ENCODE peak calls at places on chromosomes 16 and 17, in eight cellular contexts. Z is PC-3, H is endothelial cell of umbilical vein, X is A549, P is fibroblast of lung, N is mammary epithelial cell, A is MM.1S, L is mesenchymal stem cell. E is an unnamed sample.
A peak's percentile ranks its signal among the peaks of the same experiment; 100 is the strongest.

GRCh38 chr17:51036084-51036483 is 84.6 kb downstream of the SPAG9 start:
- DNase-seq in H (no peak), N (no peak), Z (no peak), X (no peak), L (no peak), A (no peak), P (no peak), E (no peak)

GRCh38 chr17:35973333-35974260 is 7.7 kb downstream of the CCL16 start:
- DNase-seq in X (no peak), N (peak; percentile 73), H (peak; percentile 87), Z (peak; percentile 46), P (peak; percentile 21), L (peak; percentile 28), A (no peak), E (no peak)

GRCh38 chr16:79898703-79899102 is 298.2 kb upstream of the MAF start:
- DNase-seq in X (no peak), Z (no peak), H (no peak), N (no peak), L (no peak), A (no peak), P (no peak), E (no peak)

GRCh38 chr17:50831430-50832064 is 3.8 kb upstream of the WFIKKN2 start:
- DNase-seq in H (no peak), X (no peak), N (no peak), L (no peak), Z (no peak), P (no peak), A (no peak), E (no peak)

GRCh38 chr16:69476920-69477418 is 52.5 kb downstream of the CYB5B start:
- DNase-seq in L (peak; percentile 98), X (peak; percentile 64), P (peak; percentile 93), Z (peak; percentile 86), H (peak; percentile 84), A (no peak), N (peak; percentile 76), E (no peak)

GRCh38 chr16:56355221-56355620 is 70.1 kb downstream of the AMFR start:
- DNase-seq in L (no peak), H (no peak), Z (no peak), A (no peak), N (no peak), X (no peak), P (no peak), E (no peak)

GRCh38 chr16:86928517-86929148 is 350.3 kb downstream of the FOXL1 start:
- DNase-seq in A (no peak), Z (no peak), N (no peak), L (peak; percentile 26), P (no peak), X (no peak), H (no peak), E (no peak)

GRCh38 chr16:64153718-64154117 is 968.1 kb downstream of the CDH11 start:
- DNase-seq in Z (peak; percentile 73), H (no peak), A (no peak), N (peak; percentile 37), X (no peak), L (peak; percentile 54), P (peak; percentile 58), E (no peak)

GRCh38 chr17:74356640-74357465 is 4.8 kb downstream of the BTBD17 start:
- DNase-seq in X (no peak), P (no peak), Z (peak; percentile 29), N (no peak), A (no peak), L (no peak), H (no peak), E (no peak)

GRCh38 chr17:51890710-51891109 is 267.8 kb downstream of the CA10 start:
- DNase-seq in A (no peak), N (no peak), P (no peak), L (no peak), X (no peak), H (no peak), Z (no peak), E (no peak)

GRCh38 chr16:89573826-89574680 is 1.5 kb upstream of the CPNE7 start:
- DNase-seq in H (no peak), N (no peak), A (no peak), X (no peak), L (no peak), Z (no peak), P (no peak), E (no peak)

GRCh38 chr17:79440251-79440650 is 170.6 kb downstream of the RBFOX3 start:
- DNase-seq in H (no peak), X (no peak), L (no peak), N (no peak), A (no peak), P (no peak), Z (no peak), E (no peak)

GRCh38 chr16:27233731-27234130 is 30.4 kb downstream of the KDM8 start:
- DNase-seq in P (no peak), Z (no peak), N (no peak), L (no peak), A (no peak), X (no peak), H (no peak), E (no peak)

GRCh38 chr16:27235055-27235937 is 32.0 kb downstream of the KDM8 start:
- DNase-seq in Z (peak; percentile 68), P (peak; percentile 88), X (peak; percentile 40), N (peak; percentile 78), H (peak; percentile 96), L (peak; percentile 96), A (peak; percentile 41), E (peak; percentile 88)

GRCh38 chr16:27235938-27236245 is 32.6 kb downstream of the KDM8 start:
- DNase-seq in P (no peak), X (no peak), N (no peak), A (no peak), Z (no peak), H (no peak), L (no peak), E (no peak)

GRCh38 chr16:27234171-27234570 is 30.8 kb downstream of the KDM8 start:
- DNase-seq in L (no peak), P (no peak), N (no peak), X (no peak), H (no peak), Z (no peak), A (no peak), E (no peak)

DNA sequence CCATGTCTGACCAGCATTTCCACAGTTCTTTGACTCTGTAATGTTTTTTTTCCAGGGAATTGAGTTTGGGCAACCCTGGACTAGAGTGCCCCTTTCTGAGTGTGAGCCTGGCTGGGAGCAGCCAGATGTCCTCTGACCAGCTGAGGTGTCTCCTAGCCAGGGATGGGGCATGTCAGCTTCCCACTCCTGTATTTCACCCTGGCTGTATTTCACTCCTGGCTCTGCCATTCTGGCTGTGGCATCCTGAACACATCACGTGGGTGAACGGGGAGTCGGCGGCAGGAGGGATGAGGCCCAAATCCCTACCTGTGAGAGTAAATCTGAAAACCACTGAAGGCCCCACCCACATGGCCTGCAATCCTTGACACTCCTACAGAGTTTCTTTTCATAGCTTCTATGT is 31.3 kb downstream of the KDM8 start:
- DNase-seq in H (no peak), L (no peak), X (no peak), A (no peak), N (no peak), P (no peak), Z (no peak), E (no peak)
- H3K4me3 ChIP-seq in H (no peak overlapping the region), L (no peak overlapping the region), X (no peak overlapping the region), A (no peak overlapping the region), N (no peak overlapping the region), P (no peak overlapping the region), Z (no peak overlapping the region), E (no peak overlapping the region)

GRCh38 chr16:77991701-77992100 is 30.6 kb upstream of the CLEC3A start:
- DNase-seq in H (no peak), N (peak; percentile 25), X (no peak), P (no peak), A (no peak), Z (no peak), L (no peak), E (no peak)

GRCh38 chr16:77995843-77996455 is 26.4 kb upstream of the CLEC3A start:
- DNase-seq in Z (no peak), L (no peak), X (no peak), P (no peak), H (no peak), N (no peak), A (no peak), E (no peak)

GRCh38 chr16:77998350-77999023 is 23.9 kb upstream of the CLEC3A start:
- DNase-seq in X (no peak), L (no peak), Z (no peak), P (no peak), H (no peak), N (no peak), A (no peak), E (no peak)

GRCh38 chr16:77993586-77993985 is 28.8 kb upstream of the CLEC3A start:
- DNase-seq in X (no peak), N (no peak), L (peak; percentile 78), A (no peak), Z (no peak), H (no peak), P (peak; percentile 48), E (no peak)

DNA sequence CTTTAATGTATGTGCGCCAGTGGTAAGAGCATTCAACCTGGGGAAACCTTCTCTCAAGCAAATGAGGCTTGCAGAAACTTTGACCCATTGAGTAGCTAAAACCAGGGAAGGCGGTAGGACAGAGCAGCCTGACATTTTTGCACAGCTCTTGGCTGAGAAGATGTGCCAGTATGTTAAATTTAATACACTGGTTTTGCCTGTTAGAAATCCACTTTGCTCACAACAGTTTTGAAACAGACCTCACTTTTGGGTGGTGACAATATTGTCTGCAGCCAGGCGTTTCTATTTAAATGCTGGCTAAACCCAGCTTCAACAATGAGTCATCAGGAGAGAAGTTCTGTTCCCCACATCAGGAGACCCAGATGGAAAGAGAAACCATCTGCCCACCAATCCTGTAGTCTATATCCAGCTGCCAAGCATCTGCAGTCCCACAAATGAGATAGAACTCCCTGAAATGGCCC is 29.2 kb upstream of the CLEC3A start:
- DNase-seq in H (no peak), Z (no peak), L (peak; percentile 89), N (no peak), X (no peak), P (peak; percentile 76), A (no peak), E (no peak)
- H3K4me2 ChIP-seq in H (no peak overlapping the region), Z (no peak overlapping the region), L (no peak overlapping the region), N (no peak overlapping the region), X (no peak overlapping the region), P (peak overlapping the region; percentile 51), A (no peak overlapping the region), E (no peak overlapping the region)

GRCh38 chr17:40614431-40615294 is 33.0 kb downstream of the SMARCE1 start:
- DNase-seq in Z (no peak), X (no peak), P (no peak), L (no peak), N (no peak), A (no peak), H (no peak), E (no peak)
- H3K4me3 ChIP-seq in Z (no peak overlapping the region), X (no peak overlapping the region), P (no peak overlapping the region), L (no peak overlapping the region), N (no peak overlapping the region), A (peak overlapping the region; percentile 7), H (no peak overlapping the region), E (no peak overlapping the region)

DNA sequence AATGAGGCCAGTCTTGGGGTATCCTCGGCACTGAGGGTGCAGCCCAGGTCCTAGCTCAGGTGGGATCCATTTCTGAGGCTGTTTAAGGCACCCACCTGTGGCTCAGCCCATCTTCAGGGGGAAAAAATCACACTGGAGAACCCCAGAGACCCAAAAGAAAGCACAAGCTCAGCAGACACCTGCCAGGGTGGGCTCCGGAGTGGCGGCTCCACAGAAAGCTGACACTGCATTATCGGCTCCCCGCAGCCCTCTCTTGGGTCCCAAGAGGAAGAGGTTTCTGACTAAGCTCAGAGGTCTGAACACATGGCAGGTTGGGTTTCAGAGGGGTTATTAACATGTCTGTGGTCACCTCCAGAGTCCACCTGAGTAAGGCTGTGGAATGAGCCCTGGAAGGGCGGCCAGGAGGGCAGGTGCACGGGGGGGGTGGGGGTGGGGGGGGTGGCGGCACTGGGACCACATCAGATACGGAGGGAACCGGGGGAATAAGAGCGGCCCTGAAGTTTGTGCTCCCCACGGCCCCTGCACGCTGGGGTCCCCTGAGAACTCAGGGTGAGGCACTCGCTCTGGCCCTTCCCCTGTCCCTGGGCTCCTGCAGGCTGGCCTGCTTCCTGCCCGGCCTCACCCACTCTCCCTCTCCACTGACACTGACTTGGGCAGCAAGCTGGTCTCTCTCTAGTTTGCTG is 79.5 kb downstream of the TIMM22 start:
- DNase-seq in Z (no peak), A (peak; percentile 91), X (no peak), H (no peak), N (no peak), L (no peak), P (no peak), E (no peak)
- H3K4me2 ChIP-seq in Z (no peak overlapping the region), A (peak overlapping the region; percentile 71), X (no peak overlapping the region), H (no peak overlapping the region), N (no peak overlapping the region), L (no peak overlapping the region), P (no peak overlapping the region), E (no peak overlapping the region)